ENCODE peak calls at places on chromosome 15, in four cellular contexts. I is prostate gland, B is transverse colon, O is ovary. E is an unnamed sample.

GRCh38 chr15:66661432-66662096 is 40.5 kb upstream of the SMAD6 start:
- DNase-seq in O (no peak), I (no peak), B (no peak), E (no peak)

GRCh38 chr15:80721476-80721875 is 26.4 kb downstream of the ABHD17C start:
- DNase-seq in B (no peak), O (no peak), I (no peak), E (no peak)

GRCh38 chr15:90862964-90863721 is 5.2 kb upstream of the FURIN start:
- DNase-seq in I (no peak), B (no peak), O (no peak), E (no peak)

GRCh38 chr15:80554526-80554925 is 140.6 kb upstream of the ABHD17C start:
- DNase-seq in O (no peak), B (no peak), I (no peak), E (no peak)

GRCh38 chr15:69593981-69594966 is 141.7 kb downstream of the RPLP1 start:
- DNase-seq in I (peak), O (peak), B (peak), E (peak)

GRCh38 chr15:36914466-36914865 is 185.9 kb downstream of the MEIS2 start:
- DNase-seq in B (no peak), I (no peak), O (no peak), E (no peak)

GRCh38 chr15:70102827-70103226 is 5.1 kb upstream of the TLE3 start:
- DNase-seq in B (no peak), I (no peak), O (no peak), E (no peak)

GRCh38 chr15:85482896-85483295 is 102.5 kb downstream of the AKAP13 start:
- DNase-seq in I (no peak), B (no peak), O (no peak), E (no peak)

GRCh38 chr15:100943074-100943473 is 23.9 kb downstream of the LRRK1 start:
- DNase-seq in B (no peak), I (no peak), O (no peak), E (no peak)

GRCh38 chr15:39921274-39921638 is 1.2 kb upstream of the GPR176 start:
- DNase-seq in O (no peak), I (no peak), B (no peak), E (no peak)

GRCh38 chr15:39919396-39919739 is 698 bp downstream of the GPR176 start:
- DNase-seq in B (no peak), O (no peak), I (peak), E (no peak)

GRCh38 chr15:39920510-39921273 is 626 bp upstream of the GPR176 start:
- DNase-seq in B (peak), O (peak), I (peak), E (peak)

GRCh38 chr15:39918688-39919385 is 1.2 kb downstream of the GPR176 start:
- DNase-seq in O (no peak), B (no peak), I (no peak), E (no peak)

GRCh38 chr15:39919740-39920509 is at the start of gene GPR176:
- DNase-seq in I (peak), B (peak), O (peak), E (no peak)
- TF ChIP-seq POLR2A in I (peak), B (peak), O (no peak), E (no peak)

DNA sequence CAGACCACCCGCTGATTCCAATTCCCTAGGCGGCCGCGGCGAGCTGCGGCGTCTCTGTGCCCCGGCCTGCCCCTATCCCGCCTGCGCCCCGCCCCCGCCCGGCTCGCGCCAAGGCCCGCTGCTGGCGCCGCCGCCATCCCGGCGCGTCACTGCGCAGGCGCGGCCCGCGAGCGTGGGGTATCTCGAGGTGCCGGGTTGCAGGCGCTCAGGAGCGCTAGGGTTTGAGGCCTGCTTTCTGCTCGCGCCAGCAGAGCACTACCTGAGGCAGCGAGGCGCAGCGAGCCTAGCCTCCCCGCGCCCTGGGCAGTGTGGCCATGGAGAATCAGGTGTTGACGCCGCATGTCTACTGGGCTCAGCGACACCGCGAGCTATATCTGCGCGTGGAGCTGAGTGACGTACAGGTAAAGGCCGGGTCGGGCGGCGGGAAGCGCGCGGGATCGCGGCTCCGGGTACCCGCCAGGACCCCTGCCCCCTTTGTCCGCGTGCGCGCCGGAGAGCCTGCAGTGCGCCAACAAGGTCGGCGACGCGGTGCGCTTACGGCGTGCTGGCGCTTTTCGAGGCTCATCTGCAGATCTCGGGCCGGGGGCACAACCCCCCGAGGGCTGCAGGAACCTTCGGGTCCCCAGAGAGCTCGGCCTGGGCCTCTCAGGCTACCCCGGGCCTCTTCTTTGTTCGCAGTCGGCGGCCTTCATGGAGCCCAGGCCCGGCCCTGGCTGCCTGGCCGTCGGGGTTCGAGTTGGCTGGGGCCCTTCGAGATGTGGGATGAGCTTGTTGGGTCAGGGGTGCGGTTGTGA is at the start of gene HACD3:
- DNase-seq in B (peak), I (peak), O (peak), E (peak)
- TF ChIP-seq POLR2A in B (peak), I (peak), O (peak), E (no peak)

DNA sequence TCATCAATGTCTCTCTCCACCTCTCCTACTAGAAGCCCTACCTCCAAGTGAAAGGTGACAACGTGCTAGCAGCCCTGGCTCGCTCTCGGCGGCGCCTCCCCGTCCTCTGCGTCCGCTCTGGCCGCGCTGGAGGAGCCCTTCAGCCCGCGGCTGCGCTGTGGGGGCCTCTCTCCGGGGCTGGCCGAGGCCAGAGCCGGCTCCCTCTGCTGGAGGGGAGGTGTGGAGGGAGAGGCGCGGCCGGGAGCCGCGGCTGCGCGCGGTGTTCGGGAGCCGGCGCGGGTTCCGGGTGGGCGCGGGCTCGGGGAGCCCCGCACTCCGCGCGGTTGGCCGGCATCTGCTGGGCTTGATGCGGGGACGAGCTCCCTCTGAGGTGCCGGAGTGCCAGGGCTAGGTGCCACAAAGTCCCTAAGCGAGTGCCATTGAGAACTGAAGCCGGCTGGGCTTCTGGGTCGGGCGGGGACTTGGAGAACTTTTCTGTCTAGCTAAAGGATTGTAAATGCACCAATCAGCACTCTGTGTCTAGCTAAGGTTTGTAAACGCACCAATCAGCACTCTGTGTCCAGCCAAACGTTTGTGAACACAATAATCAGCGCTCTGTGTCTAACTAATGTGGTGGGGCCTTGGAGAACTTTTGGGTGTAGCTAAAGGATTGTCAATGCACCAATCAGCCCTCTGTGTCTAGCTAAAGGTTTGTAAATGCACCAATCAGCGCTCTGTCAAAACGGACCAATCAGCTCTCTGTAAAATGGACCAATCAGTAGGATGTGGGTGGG is 84.8 kb upstream of the ARRDC4 start:
- DNase-seq in B (peak), I (no peak), O (no peak), E (no peak)
- TF ChIP-seq POLR2A in B (no peak), I (no peak), O (no peak), E (no peak)

DNA sequence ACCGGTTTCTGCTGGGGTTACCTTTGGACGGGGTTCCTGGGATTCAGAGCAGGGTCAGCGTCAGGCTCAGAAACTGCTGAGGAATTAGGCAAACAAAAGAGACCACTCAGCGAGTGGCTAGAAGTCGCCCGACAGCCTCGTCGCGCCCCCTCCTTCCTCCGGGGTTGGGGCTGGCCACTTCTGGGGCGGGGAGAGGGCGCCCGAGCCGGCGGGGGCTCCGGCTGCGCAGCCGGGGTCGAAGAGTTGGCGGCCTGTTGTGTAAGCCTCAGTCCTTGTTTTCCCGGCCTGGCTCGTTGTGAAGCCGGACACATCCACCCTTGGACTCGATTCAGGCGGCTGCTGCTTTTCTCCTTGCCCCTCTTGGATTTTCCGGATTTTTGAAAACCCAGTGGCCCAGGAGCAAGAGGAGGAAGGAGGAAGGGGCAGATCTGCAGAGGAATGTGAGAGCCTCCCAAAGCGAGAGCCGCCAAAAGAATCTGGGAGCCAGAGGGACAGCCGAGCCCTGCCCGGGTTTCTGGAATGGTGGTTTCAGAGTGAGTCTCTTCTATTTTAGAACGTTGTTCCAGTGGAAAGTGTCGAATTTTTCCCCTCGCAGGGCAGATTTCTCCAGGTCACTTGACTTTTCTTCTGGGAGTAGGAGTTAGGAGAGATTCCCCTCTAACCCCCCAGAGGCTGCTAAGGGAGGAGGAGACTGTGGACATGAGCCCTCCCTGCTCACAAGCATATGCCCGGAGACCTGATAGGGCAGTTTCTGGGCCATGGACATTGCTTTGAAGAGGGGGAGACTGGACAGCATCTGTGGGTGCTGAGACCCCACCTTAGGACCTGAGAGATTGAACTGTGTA is 666 bp downstream of the SNX33 start:
- DNase-seq in B (peak), I (peak), O (peak), E (peak)
- TF ChIP-seq POLR2A in B (no peak), I (no peak), O (no peak), E (no peak)

GRCh38 chr15:49645937-49646336 is 25.1 kb downstream of the DTWD1 start:
- DNase-seq in O (no peak), I (peak), B (no peak), E (peak)
- TF ChIP-seq POLR2A in O (no peak), I (no peak), B (no peak), E (no peak)